ENCODE peak calls at places on chromosomes 16 and 17, in seven cellular contexts. X is tibial nerve, C is uterus, S is sigmoid colon, Y is OCI-LY7, J is fibroblast of lung, R is ovary. Z is an unnamed sample.

GRCh38 chr17:4492762-4493561 is 5.7 kb upstream of the SPNS2 start:
- DNase-seq in X (peak; percentile 42), C (no peak), S (no peak), Y (peak; percentile 66), J (peak; percentile 20), R (peak; percentile 45), Z (no peak)

GRCh38 chr17:44152875-44153274 is 11.1 kb downstream of the HROB start:
- DNase-seq in X (no peak), C (no peak), S (no peak), Y (no peak), J (no peak), R (no peak), Z (no peak)

GRCh38 chr17:14201595-14201994 is 35.1 kb downstream of the CDRT15 start:
- DNase-seq in X (no peak), C (no peak), S (no peak), Y (no peak), J (no peak), R (no peak), Z (no peak)

GRCh38 chr17:5902671-5903070 is 167.5 kb upstream of the WSCD1 start:
- DNase-seq in X (no peak), C (no peak), S (no peak), Y (no peak), J (no peak), R (no peak), Z (no peak)

GRCh38 chr16:6016530-6017184 is 919.1 kb upstream of the EEF2KMT start:
- DNase-seq in X (no peak), C (no peak), S (no peak), Y (peak; percentile 8), J (peak; percentile 45), R (no peak), Z (no peak)

GRCh38 chr17:3986270-3986938 is 22.2 kb upstream of the ATP2A3 start:
- DNase-seq in X (no peak), C (no peak), S (no peak), Y (peak; percentile 78), J (no peak), R (no peak), Z (no peak)

GRCh38 chr17:75589919-75590303 is 2.3 kb downstream of the MYO15B start:
- DNase-seq in X (no peak), C (peak; percentile 43), S (peak; percentile 74), Y (no peak), J (no peak), R (peak; percentile 55), Z (no peak)

GRCh38 chr17:55318715-55319487 is 54.1 kb downstream of the HLF start:
- DNase-seq in X (no peak), C (no peak), S (no peak), Y (no peak), J (no peak), R (no peak), Z (no peak)

GRCh38 chr17:28745052-28745776 is 1.4 kb downstream of the TRAF4 start:
- DNase-seq in X (peak; percentile 41), C (peak; percentile 51), S (peak; percentile 83), Y (peak; percentile 71), J (peak; percentile 51), R (peak; percentile 65), Z (no peak)

GRCh38 chr17:3551189-3551588 is 6.4 kb downstream of the TRPV3 start:
- DNase-seq in X (no peak), C (no peak), S (no peak), Y (no peak), J (no peak), R (no peak), Z (no peak)

GRCh38 chr17:7903154-7904103 is 12.7 kb downstream of the RNF227 start:
- DNase-seq in X (no peak), C (no peak), S (peak; percentile 34), Y (no peak), J (no peak), R (no peak), Z (no peak)

GRCh38 chr17:65926599-65926998 is 265.3 kb downstream of the CEP112 start:
- DNase-seq in X (no peak), C (no peak), S (no peak), Y (no peak), J (no peak), R (no peak), Z (no peak)

GRCh38 chr16:9297437-9298113 is 206.1 kb downstream of the HAPSTR1 start:
- DNase-seq in X (no peak), C (peak; percentile 25), S (peak; percentile 72), Y (peak; percentile 12), J (no peak), R (no peak), Z (no peak)

GRCh38 chr17:34485999-34486398 is 93.4 kb upstream of the TMEM132E start:
- DNase-seq in X (no peak), C (no peak), S (no peak), Y (no peak), J (no peak), R (no peak), Z (no peak)

GRCh38 chr16:89170346-89171215 is 967 bp upstream of the CDH15 start:
- DNase-seq in X (no peak), C (no peak), S (no peak), Y (peak; percentile 53), J (no peak), R (no peak), Z (no peak)

GRCh38 chr17:40810505-40810904 is 10.7 kb upstream of the KRT28 start:
- DNase-seq in X (no peak), C (no peak), S (no peak), Y (no peak), J (peak; percentile 84), R (no peak), Z (no peak)

DNA sequence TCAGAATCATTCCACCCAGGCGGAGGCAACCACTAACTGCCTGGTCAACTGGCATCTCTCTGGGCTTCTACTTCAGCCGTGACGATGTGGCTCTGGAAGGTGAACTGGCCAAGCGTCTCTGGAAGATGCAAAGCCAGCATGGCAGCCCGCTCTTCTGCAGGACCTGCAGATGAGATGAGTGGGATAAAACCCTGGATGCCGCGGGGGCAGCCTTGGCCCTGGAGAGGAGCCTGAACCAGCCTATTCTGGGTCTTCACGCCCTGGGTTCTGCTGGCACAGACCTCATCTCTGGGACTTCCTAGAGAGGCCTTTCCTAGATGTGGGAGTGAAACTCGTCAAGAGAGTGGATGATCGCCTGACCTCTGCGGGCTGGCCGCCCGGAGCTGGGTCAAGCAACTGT is 10.6 kb downstream of the UBB start:
- DNase-seq in X (no peak), C (no peak), S (no peak), Y (no peak), J (no peak), R (no peak), Z (no peak)
- H3K27ac ChIP-seq in X (no peak overlapping the region), C (no peak overlapping the region), S (no peak overlapping the region), Y (no peak overlapping the region), J (no peak overlapping the region), R (no peak overlapping the region), Z (no peak overlapping the region)

GRCh38 chr16:64659863-64660262 is 462.0 kb downstream of the CDH11 start:
- DNase-seq in X (no peak), C (no peak), S (no peak), Y (no peak), J (no peak), R (no peak), Z (no peak)

GRCh38 chr16:64648282-64648681 is 473.6 kb downstream of the CDH11 start:
- DNase-seq in X (no peak), C (no peak), S (no peak), Y (no peak), J (no peak), R (no peak), Z (no peak)

GRCh38 chr16:64656471-64656870 is 465.4 kb downstream of the CDH11 start:
- DNase-seq in X (no peak), C (no peak), S (no peak), Y (no peak), J (peak; percentile 69), R (no peak), Z (no peak)

GRCh38 chr16:64657316-64658011 is 464.4 kb downstream of the CDH11 start:
- DNase-seq in X (no peak), C (no peak), S (no peak), Y (no peak), J (peak; percentile 95), R (no peak), Z (no peak)

DNA sequence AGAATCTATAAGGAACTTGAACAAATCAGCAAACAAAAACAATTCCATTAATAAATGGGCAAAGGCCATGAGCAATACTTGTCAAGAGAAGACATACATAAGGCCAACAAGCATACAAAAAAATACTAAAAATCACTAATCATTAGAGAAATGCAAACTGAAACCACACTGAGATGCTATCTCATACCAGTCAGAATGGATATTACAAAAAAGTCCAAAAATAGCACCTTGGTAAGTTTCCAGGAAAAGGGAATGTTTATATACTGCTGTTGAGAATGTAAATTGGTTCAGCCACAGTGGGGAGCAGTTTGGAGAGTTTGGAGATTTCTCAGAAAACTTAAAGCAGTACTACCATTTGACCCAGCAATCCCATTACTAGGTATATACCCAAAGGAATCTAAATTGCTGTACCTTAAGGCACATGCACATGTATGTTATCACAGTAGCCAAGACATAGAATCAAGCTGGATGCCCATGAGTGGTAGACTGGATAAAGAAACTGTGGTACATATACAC is 467.7 kb downstream of the CDH11 start:
- DNase-seq in X (no peak), C (no peak), S (no peak), Y (no peak), J (peak; percentile 81), R (no peak), Z (no peak)
- TF ChIP-seq CTCF in X (no peak), C (no peak), S (no peak), Y (no peak), J (no peak), R (no peak), Z (no peak)

GRCh38 chr16:66386629-66387622 is 20.4 kb downstream of the CDH5 start:
- DNase-seq in X (no peak), C (no peak), S (peak; percentile 40), Y (no peak), J (no peak), R (no peak), Z (no peak)
- H3K9me3 ChIP-seq in X (no peaks in the 10 kb centered on the region), C (no peaks in the 10 kb centered on the region), S (no peaks in the 10 kb centered on the region), Y (no peaks in the 10 kb centered on the region), J (no peaks in the 10 kb centered on the region), R (no peaks in the 10 kb centered on the region), Z (no peaks in the 10 kb centered on the region)

GRCh38 chr16:84303516-84303915 is 8.8 kb downstream of the WFDC1 start:
- DNase-seq in X (no peak), C (no peak), S (no peak), Y (no peak), J (no peak), R (no peak), Z (no peak)

GRCh38 chr16:84302111-84302954 is 7.7 kb downstream of the WFDC1 start:
- DNase-seq in X (no peak), C (no peak), S (no peak), Y (no peak), J (peak; percentile 31), R (no peak), Z (no peak)

GRCh38 chr16:84299734-84300440 is 5.2 kb downstream of the WFDC1 start:
- DNase-seq in X (no peak), C (no peak), S (peak; percentile 77), Y (no peak), J (no peak), R (no peak), Z (no peak)

GRCh38 chr16:84306564-84306963 is 11.9 kb downstream of the WFDC1 start:
- DNase-seq in X (no peak), C (no peak), S (no peak), Y (no peak), J (no peak), R (no peak), Z (no peak)

DNA sequence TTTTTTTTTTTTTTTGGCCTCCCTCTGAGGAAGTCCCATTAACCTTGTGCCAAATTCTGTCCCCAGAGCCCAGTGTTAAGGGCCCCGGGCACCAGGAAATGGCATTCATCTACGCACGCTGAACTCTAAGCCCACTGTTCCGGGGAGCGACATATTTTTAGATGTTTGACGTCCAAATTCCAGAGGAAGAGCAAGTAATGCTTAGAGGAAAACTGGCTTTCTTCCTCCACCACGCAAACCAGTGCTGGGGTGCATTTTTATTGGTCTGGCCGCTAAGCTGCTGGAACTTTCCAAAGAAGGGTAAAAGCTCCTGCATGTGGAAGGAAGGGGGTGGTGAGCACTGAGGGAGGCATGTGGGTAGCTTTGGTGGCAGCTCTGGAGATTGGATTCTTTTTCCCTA is 8.3 kb downstream of the WFDC1 start:
- DNase-seq in X (no peak), C (peak; percentile 25), S (peak; percentile 90), Y (no peak), J (peak; percentile 84), R (no peak), Z (no peak)
- H3K27ac ChIP-seq in X (peak overlapping the region; percentile 37), C (peak overlapping the region; percentile 28), S (peak overlapping the region; percentile 75), Y (no peak overlapping the region), J (no peak overlapping the region), R (no peak overlapping the region), Z (peak overlapping the region; percentile 71)

Z was measured in vagina.